ENCODE peak calls at places on chromosome 21, in four cellular contexts. M is left lung, E is cardiac muscle cell, V is K562. O is an unnamed sample. For H3K4me1 and H3K36me3, the result is how much of the 10 kb centered on the place peaks cover.

GRCh38 chr21:23952269-23952668 is 1655.0 kb downstream of the MRPL39 start:
- DNase-seq in M (no peak), E (no peak), V (no peak), O (no peak)

GRCh38 chr21:36203603-36203889 is 46.9 kb downstream of the DOP1B start:
- DNase-seq in M (no peak), E (peak), V (peak), O (no peak)

GRCh38 chr21:21666689-21667088 is 668.5 kb downstream of the NCAM2 start:
- DNase-seq in M (no peak), E (no peak), V (no peak), O (no peak)

GRCh38 chr21:42834730-42835191 is 44.6 kb downstream of the WDR4 start:
- DNase-seq in M (no peak), E (no peak), V (peak), O (no peak)

GRCh38 chr21:41671859-41672542 is 94.9 kb downstream of the RIPK4 start:
- DNase-seq in M (no peak), E (no peak), V (no peak), O (no peak)

GRCh38 chr21:32412162-32412997 is at the start of gene EVA1C:
- DNase-seq in M (peak), E (peak), V (no peak), O (peak)

GRCh38 chr21:28336299-28336698 is 656.4 kb downstream of the LTN1 start:
- DNase-seq in M (no peak), E (peak), V (no peak), O (no peak)

GRCh38 chr21:46355161-46356004 is 31.4 kb downstream of the PCNT start:
- DNase-seq in M (no peak), E (no peak), V (no peak), O (no peak)

GRCh38 chr21:17340081-17340480 is 172.8 kb upstream of the CXADR start:
- DNase-seq in M (no peak), E (no peak), V (no peak), O (no peak)

GRCh38 chr21:35932232-35932911 is 128.0 kb downstream of the SETD4 start:
- DNase-seq in M (peak), E (peak), V (peak), O (no peak)

GRCh38 chr21:41489329-41489728 is 18.6 kb downstream of the TMPRSS2 start:
- DNase-seq in M (no peak), E (no peak), V (no peak), O (no peak)

GRCh38 chr21:24852610-24853195 is 754.6 kb downstream of the MRPL39 start:
- DNase-seq in M (no peak), E (no peak), V (no peak), O (no peak)

GRCh38 chr21:41616063-41616591 is 108.2 kb upstream of the TMPRSS2 start:
- DNase-seq in M (no peak), E (peak), V (no peak), O (no peak)

GRCh38 chr21:30434033-30434631 is 4.1 kb downstream of the KRTAP13-4 start:
- DNase-seq in M (no peak), E (peak), V (peak), O (peak)

GRCh38 chr21:42113926-42114409 is 42.9 kb downstream of the UMODL1 start:
- DNase-seq in M (no peak), E (no peak), V (no peak), O (no peak)

GRCh38 chr21:46048926-46049889 is 48.7 kb upstream of the COL6A2 start:
- DNase-seq in M (peak), E (peak), V (no peak), O (no peak)

GRCh38 chr21:16241500-16241963 is 511.8 kb downstream of the USP25 start:
- DNase-seq in M (no peak), E (peak), V (no peak), O (peak)

GRCh38 chr21:17537299-17537698 is 24.5 kb downstream of the CXADR start:
- DNase-seq in M (no peak), E (no peak), V (no peak), O (peak)

GRCh38 chr21:32320726-32321125 is 22.1 kb downstream of the MRAP start:
- DNase-seq in M (no peak), E (no peak), V (no peak), O (no peak)

GRCh38 chr21:36104306-36105300 is 30.3 kb upstream of the CBR3 start:
- DNase-seq in M (no peak), E (peak), V (peak), O (peak)

GRCh38 chr21:25997788-25998611 is 172.6 kb downstream of the APP start:
- DNase-seq in M (no peak), E (peak), V (no peak), O (peak)

GRCh38 chr21:46024983-46025860 is 43.7 kb downstream of the COL6A1 start:
- DNase-seq in M (no peak), E (peak), V (no peak), O (peak)

GRCh38 chr21:16040601-16041000 is 310.8 kb downstream of the USP25 start:
- DNase-seq in M (no peak), E (peak), V (no peak), O (no peak)

GRCh38 chr21:32096411-32096810 is 182.4 kb downstream of the MIS18A start:
- DNase-seq in M (no peak), E (peak), V (peak), O (peak)

GRCh38 chr21:28393279-28393678 is 599.4 kb downstream of the LTN1 start:
- DNase-seq in M (no peak), E (no peak), V (no peak), O (no peak)

DNA sequence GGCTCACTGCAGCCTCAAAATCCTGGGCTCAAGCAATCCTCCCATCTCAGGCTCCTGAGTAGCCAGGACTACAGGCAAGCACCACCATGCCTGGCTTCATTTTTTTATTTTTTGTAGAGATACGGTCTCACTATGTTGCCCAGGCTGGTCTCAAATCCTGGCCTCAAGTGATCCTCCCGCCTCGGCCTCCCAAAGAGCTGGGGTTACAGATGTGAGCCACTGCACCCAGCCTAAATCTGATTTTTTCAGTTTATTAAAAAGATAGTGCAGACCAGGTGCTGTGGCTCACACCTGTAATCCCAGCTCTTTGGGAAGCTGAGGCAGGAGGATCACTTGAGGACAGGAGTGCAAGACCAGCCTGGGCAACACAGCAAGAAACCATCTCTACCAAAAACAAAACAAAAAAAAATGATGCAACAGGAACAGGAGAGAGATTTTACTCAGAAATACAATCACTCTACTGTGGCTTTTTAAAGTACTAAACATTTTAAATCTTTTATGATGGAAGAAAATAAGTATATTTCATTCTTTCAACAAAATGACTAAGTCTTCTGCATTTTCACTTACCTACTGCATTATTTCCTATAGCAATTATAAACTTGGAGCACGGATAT is 1.9 kb downstream of the PSMG1 start:
- DNase-seq in M (no peak), E (no peak), V (no peak), O (no peak)
- H3K4me3 ChIP-seq in M (no peak), E (no peak), V (peak), O (peak)

DNA sequence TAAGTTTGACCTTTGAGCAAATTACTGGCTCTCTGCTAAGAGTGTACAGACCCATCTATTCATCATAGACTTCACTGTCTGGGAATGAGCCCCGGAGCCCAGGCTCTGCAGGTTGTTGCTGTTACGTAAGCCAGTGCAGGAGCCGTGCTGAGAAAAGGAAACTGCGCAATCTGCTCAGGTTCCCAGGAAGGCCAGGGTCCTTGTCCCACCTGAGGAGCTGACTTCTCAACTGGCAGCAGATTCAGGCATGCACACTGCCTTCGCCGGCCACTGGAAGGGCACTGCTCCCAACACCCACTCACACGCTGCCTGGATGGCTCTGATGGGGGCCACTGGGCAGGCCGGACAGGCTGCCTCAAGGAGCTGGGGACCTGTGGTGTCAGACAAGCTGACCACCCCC is 19.5 kb downstream of the RCAN1 start:
- DNase-seq in M (no peak), E (no peak), V (no peak), O (no peak)
- H3K4me1 ChIP-seq in M (under half), E (under half), V (under half), O (under half)

GRCh38 chr21:14736672-14737071 is 190.6 kb upstream of the SAMSN1 start:
- DNase-seq in M (no peak), E (no peak), V (no peak), O (no peak)
- H3K36me3 ChIP-seq in M (under half), E (under half), V (under half), O (under half)

DNA sequence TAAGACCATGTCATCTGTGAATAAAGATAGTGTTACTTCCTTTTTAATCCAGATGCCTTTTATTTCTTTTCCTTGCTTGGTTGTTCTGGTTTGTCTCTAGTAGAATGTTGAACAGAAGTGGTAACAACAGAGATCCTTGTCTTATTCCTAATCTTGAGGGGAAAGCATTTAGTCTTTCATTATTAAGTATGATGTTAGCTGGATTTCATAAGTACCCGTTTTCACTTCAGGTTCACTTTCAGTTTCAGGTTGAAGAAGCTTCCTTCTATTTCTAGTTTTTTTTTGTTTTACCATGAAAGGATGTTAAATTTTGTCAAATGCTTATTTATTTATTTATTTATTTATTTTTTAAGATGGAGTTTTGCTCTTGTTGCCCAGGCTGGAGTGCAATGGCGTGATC is 22.3 kb upstream of the AGPAT3 start:
- DNase-seq in M (no peak), E (no peak), V (no peak), O (no peak)
- H3K4me3 ChIP-seq in M (no peak), E (no peak), V (no peak), O (no peak)

GRCh38 chr21:34928637-34929036 is 120.5 kb downstream of the RUNX1 start:
- DNase-seq in M (no peak), E (no peak), V (no peak), O (no peak)
- H3K4me1 ChIP-seq in M (under half), E (under half), V (under half), O (under half)